ENCODE peak calls at places on chromosomes 1 and 21, in seven cellular contexts. One of them, this sample, is unnamed.

GRCh38 chr1:21706151-21706835 is 37.1 kb upstream of the RAP1GAP start:
- DNase-seq in suprapubic skin: no peak
- DNase-seq in PC-3: no peak
- DNase-seq in GM23338: peak
- DNase-seq in upper lobe of right lung: no peak
- DNase-seq in endothelial cell of umbilical vein: no peak
- DNase-seq in cardiac fibroblast: peak
- DNase-seq in this sample: no peak

GRCh38 chr1:162193815-162194214 is 124.3 kb downstream of the NOS1AP start:
- DNase-seq in suprapubic skin: no peak
- DNase-seq in PC-3: no peak
- DNase-seq in GM23338: no peak
- DNase-seq in upper lobe of right lung: no peak
- DNase-seq in endothelial cell of umbilical vein: no peak
- DNase-seq in cardiac fibroblast: no peak
- DNase-seq in this sample: no peak

GRCh38 chr1:28648493-28649238 is at the start of gene RNU11:
- DNase-seq in suprapubic skin: peak
- DNase-seq in PC-3: peak
- DNase-seq in GM23338: peak
- DNase-seq in upper lobe of right lung: peak
- DNase-seq in endothelial cell of umbilical vein: peak
- DNase-seq in cardiac fibroblast: peak
- DNase-seq in this sample: peak

GRCh38 chr1:91526496-91526895 is 25.8 kb downstream of the CDC7 start:
- DNase-seq in suprapubic skin: no peak
- DNase-seq in PC-3: no peak
- DNase-seq in GM23338: no peak
- DNase-seq in upper lobe of right lung: no peak
- DNase-seq in endothelial cell of umbilical vein: no peak
- DNase-seq in cardiac fibroblast: peak
- DNase-seq in this sample: no peak

GRCh38 chr1:210883821-210884220 is 250.1 kb downstream of the KCNH1 start:
- DNase-seq in suprapubic skin: no peak
- DNase-seq in PC-3: no peak
- DNase-seq in GM23338: no peak
- DNase-seq in upper lobe of right lung: no peak
- DNase-seq in endothelial cell of umbilical vein: no peak
- DNase-seq in cardiac fibroblast: no peak
- DNase-seq in this sample: no peak

GRCh38 chr21:45372732-45373355 is 32.1 kb upstream of the COL18A1 start:
- DNase-seq in suprapubic skin: no peak
- DNase-seq in PC-3: peak
- DNase-seq in GM23338: no peak
- DNase-seq in upper lobe of right lung: no peak
- DNase-seq in endothelial cell of umbilical vein: no peak
- DNase-seq in cardiac fibroblast: no peak
- DNase-seq in this sample: no peak

GRCh38 chr1:235888119-235888643 is 21.5 kb upstream of the LYST start:
- DNase-seq in suprapubic skin: no peak
- DNase-seq in PC-3: no peak
- DNase-seq in GM23338: no peak
- DNase-seq in upper lobe of right lung: no peak
- DNase-seq in endothelial cell of umbilical vein: no peak
- DNase-seq in cardiac fibroblast: no peak
- DNase-seq in this sample: no peak

GRCh38 chr1:51284487-51284954 is 45.8 kb downstream of the TTC39A start:
- DNase-seq in suprapubic skin: no peak
- DNase-seq in PC-3: no peak
- DNase-seq in GM23338: no peak
- DNase-seq in upper lobe of right lung: no peak
- DNase-seq in endothelial cell of umbilical vein: peak
- DNase-seq in cardiac fibroblast: peak
- DNase-seq in this sample: no peak

GRCh38 chr21:42679319-42679981 is 26.0 kb downstream of the PDE9A start:
- DNase-seq in suprapubic skin: no peak
- DNase-seq in PC-3: no peak
- DNase-seq in GM23338: peak
- DNase-seq in upper lobe of right lung: no peak
- DNase-seq in endothelial cell of umbilical vein: no peak
- DNase-seq in cardiac fibroblast: no peak
- DNase-seq in this sample: no peak

DNA sequence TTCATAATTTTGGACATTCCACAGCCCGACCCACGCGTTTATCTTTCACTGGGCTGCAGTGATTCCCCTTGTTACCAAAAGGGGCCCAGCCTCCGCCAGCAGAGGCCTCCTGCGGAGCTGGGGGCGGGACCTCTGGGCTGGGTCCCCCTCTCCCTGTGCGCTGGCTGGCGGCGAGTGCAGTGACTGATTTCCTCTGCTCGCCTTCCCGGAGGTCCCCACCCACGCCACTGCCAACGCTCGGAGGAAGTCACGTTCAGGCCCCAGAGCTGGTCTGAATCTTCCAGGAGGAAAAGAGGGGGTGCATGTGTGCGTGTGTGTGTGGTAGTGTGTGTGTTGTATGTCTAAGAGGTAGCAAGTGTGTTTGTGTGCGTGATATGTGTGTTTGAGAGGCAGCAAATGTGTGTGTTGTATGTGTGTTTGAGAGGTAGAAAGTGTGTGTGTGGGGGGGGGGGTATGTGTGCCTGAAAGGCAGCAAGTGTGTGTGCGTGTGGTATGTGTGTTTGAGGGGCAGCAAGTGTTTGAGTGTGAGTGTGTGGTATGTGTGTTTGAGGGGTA is 35.0 kb upstream of the JAK1 start:
- DNase-seq in suprapubic skin: peak
- DNase-seq in PC-3: no peak
- DNase-seq in GM23338: peak
- DNase-seq in upper lobe of right lung: peak
- DNase-seq in endothelial cell of umbilical vein: peak
- DNase-seq in cardiac fibroblast: peak
- DNase-seq in this sample: peak
- TF ChIP-seq CTCF in suprapubic skin: peak
- TF ChIP-seq CTCF in PC-3: no peak
- TF ChIP-seq CTCF in GM23338: no peak
- TF ChIP-seq CTCF in upper lobe of right lung: peak
- TF ChIP-seq CTCF in endothelial cell of umbilical vein: no peak
- TF ChIP-seq CTCF in cardiac fibroblast: no peak
- TF ChIP-seq CTCF in this sample: no peak

DNA sequence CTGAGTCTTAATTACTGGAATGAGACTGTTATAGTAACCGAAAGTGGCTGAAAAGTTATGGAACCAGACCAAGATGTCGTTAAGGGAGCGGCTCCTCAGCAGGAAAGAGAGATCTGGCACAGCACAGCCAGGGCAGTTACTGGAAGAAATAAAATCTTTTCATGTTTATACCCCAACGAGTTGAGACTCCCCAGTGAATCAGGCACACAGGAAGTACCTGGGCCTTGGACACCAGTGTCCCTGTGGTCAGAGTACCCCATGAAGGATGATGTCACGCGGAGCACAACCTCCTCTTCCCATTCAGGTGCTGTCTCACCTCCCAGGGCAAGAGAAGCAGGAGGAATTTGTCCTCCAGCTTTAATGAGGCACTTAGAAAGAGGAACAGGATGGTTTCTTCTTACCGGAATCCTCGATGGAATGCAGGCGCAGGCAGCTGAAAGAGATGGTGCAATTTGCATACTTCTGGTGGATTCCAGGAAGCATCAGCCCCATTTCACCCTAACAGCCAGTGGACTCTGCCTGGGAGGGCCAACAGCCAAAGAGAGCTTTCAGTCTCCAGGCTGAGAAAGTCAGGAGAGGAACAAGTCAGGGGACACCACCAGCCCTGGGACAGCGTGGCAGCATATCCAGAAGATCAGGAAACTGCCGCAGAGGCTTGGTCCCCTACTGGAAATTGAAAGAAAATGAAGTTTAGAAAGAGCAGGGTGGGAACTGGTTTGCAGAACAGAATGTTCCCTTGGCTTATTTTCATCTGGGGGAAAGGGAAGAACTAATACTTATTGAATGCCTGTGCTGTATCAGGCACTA is 35.9 kb upstream of the CTTNBP2NL start:
- DNase-seq in suprapubic skin: peak
- DNase-seq in PC-3: no peak
- DNase-seq in GM23338: peak
- DNase-seq in upper lobe of right lung: peak
- DNase-seq in endothelial cell of umbilical vein: peak
- DNase-seq in cardiac fibroblast: peak
- DNase-seq in this sample: no peak
- H3K4me3 ChIP-seq in suprapubic skin: peak
- H3K4me3 ChIP-seq in PC-3: no peak
- H3K4me3 ChIP-seq in GM23338: no peak
- H3K4me3 ChIP-seq in upper lobe of right lung: peak
- H3K4me3 ChIP-seq in endothelial cell of umbilical vein: no peak
- H3K4me3 ChIP-seq in cardiac fibroblast: peak
- H3K4me3 ChIP-seq in this sample: peak

DNA sequence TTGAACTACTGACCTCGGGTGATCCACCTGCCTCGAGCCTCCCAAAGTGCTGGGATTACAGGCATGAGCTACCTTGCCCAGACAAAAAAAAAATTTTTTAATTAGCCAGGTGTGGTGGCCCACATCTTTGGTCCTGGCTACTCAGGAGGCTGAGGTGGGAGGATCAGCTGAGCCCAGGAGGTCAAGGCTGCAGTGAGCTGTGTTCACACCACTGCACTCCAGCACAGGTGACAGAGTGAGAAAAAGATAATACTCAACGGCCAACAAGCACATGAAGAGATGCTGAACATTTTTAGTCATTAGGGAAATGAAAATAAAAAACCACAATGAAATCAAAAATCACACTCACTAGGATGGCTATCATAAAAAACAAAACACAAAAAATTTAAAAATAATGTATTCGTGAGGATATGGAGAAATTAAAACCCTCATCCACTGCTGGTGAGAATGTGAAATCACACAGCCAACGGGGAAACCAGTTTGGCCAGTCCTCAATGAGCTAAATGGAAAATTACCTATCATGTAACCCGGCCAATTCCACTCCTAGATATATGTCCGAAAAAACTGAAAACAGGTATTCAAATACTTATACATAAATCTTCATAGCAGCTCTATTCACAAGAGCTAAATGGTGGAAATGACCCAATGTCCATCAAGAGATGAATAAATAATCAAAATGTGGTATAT is 41.2 kb downstream of the ENAH start:
- DNase-seq in suprapubic skin: no peak
- DNase-seq in PC-3: peak
- DNase-seq in GM23338: no peak
- DNase-seq in upper lobe of right lung: no peak
- DNase-seq in endothelial cell of umbilical vein: no peak
- DNase-seq in cardiac fibroblast: no peak
- DNase-seq in this sample: no peak
- TF ChIP-seq CTCF in suprapubic skin: no peak
- TF ChIP-seq CTCF in PC-3: no peak
- TF ChIP-seq CTCF in GM23338: no peak
- TF ChIP-seq CTCF in upper lobe of right lung: no peak
- TF ChIP-seq CTCF in endothelial cell of umbilical vein: no peak
- TF ChIP-seq CTCF in cardiac fibroblast: no peak
- TF ChIP-seq CTCF in this sample: no peak

GRCh38 chr21:22263890-22264289 is 1265.7 kb downstream of the NCAM2 start:
- DNase-seq in suprapubic skin: no peak
- DNase-seq in PC-3: no peak
- DNase-seq in GM23338: no peak
- DNase-seq in upper lobe of right lung: no peak
- DNase-seq in endothelial cell of umbilical vein: no peak
- DNase-seq in cardiac fibroblast: no peak
- DNase-seq in this sample: no peak
- H3K4me3 ChIP-seq in suprapubic skin: no peak
- H3K4me3 ChIP-seq in PC-3: no peak
- H3K4me3 ChIP-seq in GM23338: no peak
- H3K4me3 ChIP-seq in upper lobe of right lung: no peak
- H3K4me3 ChIP-seq in endothelial cell of umbilical vein: no peak
- H3K4me3 ChIP-seq in cardiac fibroblast: no peak
- H3K4me3 ChIP-seq in this sample: no peak

GRCh38 chr1:80657048-80657653 is 1143.6 kb upstream of the ADGRL2 start:
- DNase-seq in suprapubic skin: no peak
- DNase-seq in PC-3: no peak
- DNase-seq in GM23338: no peak
- DNase-seq in upper lobe of right lung: no peak
- DNase-seq in endothelial cell of umbilical vein: no peak
- DNase-seq in cardiac fibroblast: no peak
- DNase-seq in this sample: no peak

GRCh38 chr1:80657707-80658106 is 1143.0 kb upstream of the ADGRL2 start:
- DNase-seq in suprapubic skin: no peak
- DNase-seq in PC-3: no peak
- DNase-seq in GM23338: peak
- DNase-seq in upper lobe of right lung: no peak
- DNase-seq in endothelial cell of umbilical vein: no peak
- DNase-seq in cardiac fibroblast: no peak
- DNase-seq in this sample: no peak

GRCh38 chr1:80656628-80657019 is 1144.1 kb upstream of the ADGRL2 start:
- DNase-seq in suprapubic skin: no peak
- DNase-seq in PC-3: peak
- DNase-seq in GM23338: no peak
- DNase-seq in upper lobe of right lung: no peak
- DNase-seq in endothelial cell of umbilical vein: no peak
- DNase-seq in cardiac fibroblast: no peak
- DNase-seq in this sample: no peak

DNA sequence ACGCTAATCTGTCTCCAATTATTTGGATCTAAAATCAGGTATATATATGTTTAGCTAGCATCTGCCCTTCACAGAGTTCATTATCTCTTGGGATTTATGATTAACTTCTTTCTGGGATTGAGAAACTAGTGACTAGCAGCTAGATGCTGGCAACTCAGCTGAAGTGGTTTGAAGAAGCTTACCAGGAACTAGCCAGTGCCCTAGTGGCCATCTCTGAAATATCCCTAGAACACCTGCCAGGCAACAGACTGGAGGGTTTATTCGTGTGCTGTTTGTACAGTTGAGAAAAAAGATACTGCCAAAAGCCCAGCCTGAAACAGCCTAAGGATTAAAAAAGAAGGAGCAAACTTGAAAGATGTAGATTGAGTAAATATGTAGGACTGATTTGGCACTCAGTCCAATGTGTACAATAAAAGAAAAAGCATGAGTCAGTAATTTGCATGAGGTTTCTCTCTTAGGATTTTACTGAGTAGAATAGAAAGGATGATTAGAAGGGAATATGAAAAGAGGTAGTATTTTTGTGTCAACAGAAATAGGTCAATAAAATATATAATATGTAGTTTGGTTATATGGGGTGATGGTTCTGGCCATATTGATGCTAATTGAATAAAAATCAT is 1144.6 kb upstream of the ADGRL2 start:
- DNase-seq in suprapubic skin: no peak
- DNase-seq in PC-3: peak
- DNase-seq in GM23338: peak
- DNase-seq in upper lobe of right lung: no peak
- DNase-seq in endothelial cell of umbilical vein: no peak
- DNase-seq in cardiac fibroblast: peak
- DNase-seq in this sample: no peak
- TF ChIP-seq CTCF in suprapubic skin: no peak
- TF ChIP-seq CTCF in PC-3: peak
- TF ChIP-seq CTCF in GM23338: peak
- TF ChIP-seq CTCF in upper lobe of right lung: no peak
- TF ChIP-seq CTCF in endothelial cell of umbilical vein: no peak
- TF ChIP-seq CTCF in cardiac fibroblast: peak
- TF ChIP-seq CTCF in this sample: no peak

DNA sequence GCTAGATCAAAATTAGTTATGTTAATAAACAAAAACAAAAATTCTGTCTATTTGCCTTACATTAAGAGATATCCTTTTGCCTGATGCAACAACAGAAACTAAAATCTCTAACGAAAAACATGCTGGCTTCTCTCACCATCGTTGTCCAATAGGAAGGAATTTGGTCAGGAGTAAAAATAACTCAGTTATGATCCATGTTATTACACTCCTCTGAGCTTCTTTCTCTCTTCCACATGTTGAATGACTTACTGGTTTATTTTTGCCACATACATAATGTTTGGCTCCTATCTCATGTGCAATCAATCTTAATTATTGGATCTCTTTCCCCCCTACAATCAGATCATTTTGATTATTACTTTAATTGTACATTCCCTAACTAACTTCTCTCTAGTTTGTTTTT is 688.4 kb downstream of the USP25 start:
- DNase-seq in suprapubic skin: no peak
- DNase-seq in PC-3: no peak
- DNase-seq in GM23338: no peak
- DNase-seq in upper lobe of right lung: no peak
- DNase-seq in endothelial cell of umbilical vein: peak
- DNase-seq in cardiac fibroblast: peak
- DNase-seq in this sample: no peak
- H3K4me3 ChIP-seq in suprapubic skin: no peak
- H3K4me3 ChIP-seq in PC-3: no peak
- H3K4me3 ChIP-seq in GM23338: no peak
- H3K4me3 ChIP-seq in upper lobe of right lung: no peak
- H3K4me3 ChIP-seq in endothelial cell of umbilical vein: no peak
- H3K4me3 ChIP-seq in cardiac fibroblast: no peak
- H3K4me3 ChIP-seq in this sample: no peak